ENCODE peak calls at places on chromosomes 16 and 17, in seven cellular contexts. One of them, this sample, is unnamed. For H3K9me3, the result is how much of the 10 kb centered on the place peaks cover.

GRCh38 chr16:79751785-79752184 is 151.2 kb upstream of the MAF start:
- DNase-seq in adrenal gland: peak
- DNase-seq in heart right ventricle: no peak
- DNase-seq in naive thymus-derived CD4-positive, alpha-beta T cell: no peak
- DNase-seq in left lung: no peak
- DNase-seq in prostate gland: peak
- DNase-seq in adipocyte: no peak
- DNase-seq in this sample: peak

GRCh38 chr17:20127660-20128413 is 118.7 kb downstream of the SPECC1 start:
- DNase-seq in heart right ventricle: no peak
- DNase-seq in left lung: no peak
- DNase-seq in adrenal gland: no peak
- DNase-seq in prostate gland: no peak
- DNase-seq in adipocyte: peak
- DNase-seq in naive thymus-derived CD4-positive, alpha-beta T cell: no peak
- DNase-seq in this sample: no peak

GRCh38 chr17:51860934-51861561 is 297.5 kb downstream of the CA10 start:
- DNase-seq in heart right ventricle: no peak
- DNase-seq in left lung: no peak
- DNase-seq in adipocyte: no peak
- DNase-seq in adrenal gland: peak
- DNase-seq in naive thymus-derived CD4-positive, alpha-beta T cell: no peak
- DNase-seq in prostate gland: peak
- DNase-seq in this sample: peak

GRCh38 chr17:62892870-62893338 is 73.1 kb upstream of the TANC2 start:
- DNase-seq in naive thymus-derived CD4-positive, alpha-beta T cell: no peak
- DNase-seq in left lung: no peak
- DNase-seq in adrenal gland: peak
- DNase-seq in prostate gland: peak
- DNase-seq in heart right ventricle: no peak
- DNase-seq in adipocyte: peak
- DNase-seq in this sample: peak

GRCh38 chr16:81832801-81833547 is 53.9 kb downstream of the PLCG2 start:
- DNase-seq in adrenal gland: no peak
- DNase-seq in adipocyte: no peak
- DNase-seq in prostate gland: no peak
- DNase-seq in naive thymus-derived CD4-positive, alpha-beta T cell: no peak
- DNase-seq in heart right ventricle: no peak
- DNase-seq in left lung: no peak
- DNase-seq in this sample: no peak

GRCh38 chr17:5706835-5707234 is 122.5 kb upstream of the NLRP1 start:
- DNase-seq in adrenal gland: peak
- DNase-seq in prostate gland: peak
- DNase-seq in heart right ventricle: peak
- DNase-seq in left lung: no peak
- DNase-seq in naive thymus-derived CD4-positive, alpha-beta T cell: peak
- DNase-seq in adipocyte: peak
- DNase-seq in this sample: peak

GRCh38 chr16:29815032-29815721 is 775 bp upstream of the PAGR1 start:
- DNase-seq in heart right ventricle: no peak
- DNase-seq in left lung: no peak
- DNase-seq in naive thymus-derived CD4-positive, alpha-beta T cell: no peak
- DNase-seq in adrenal gland: peak
- DNase-seq in adipocyte: no peak
- DNase-seq in prostate gland: no peak
- DNase-seq in this sample: peak

GRCh38 chr16:3959148-3959547 is 78.6 kb upstream of the CREBBP start:
- DNase-seq in prostate gland: no peak
- DNase-seq in heart right ventricle: no peak
- DNase-seq in naive thymus-derived CD4-positive, alpha-beta T cell: no peak
- DNase-seq in left lung: no peak
- DNase-seq in adipocyte: peak
- DNase-seq in adrenal gland: peak
- DNase-seq in this sample: peak

GRCh38 chr16:4306439-4307214 is 9.2 kb upstream of the GLIS2 start:
- DNase-seq in left lung: peak
- DNase-seq in prostate gland: no peak
- DNase-seq in adipocyte: no peak
- DNase-seq in naive thymus-derived CD4-positive, alpha-beta T cell: peak
- DNase-seq in adrenal gland: no peak
- DNase-seq in heart right ventricle: no peak
- DNase-seq in this sample: no peak

GRCh38 chr17:72997559-72997958 is 94.9 kb downstream of the SLC39A11 start:
- DNase-seq in left lung: no peak
- DNase-seq in adipocyte: no peak
- DNase-seq in prostate gland: no peak
- DNase-seq in adrenal gland: peak
- DNase-seq in heart right ventricle: no peak
- DNase-seq in naive thymus-derived CD4-positive, alpha-beta T cell: no peak
- DNase-seq in this sample: no peak

GRCh38 chr16:81787659-81788058 is 8.6 kb downstream of the PLCG2 start:
- DNase-seq in adipocyte: no peak
- DNase-seq in adrenal gland: no peak
- DNase-seq in naive thymus-derived CD4-positive, alpha-beta T cell: no peak
- DNase-seq in prostate gland: no peak
- DNase-seq in left lung: no peak
- DNase-seq in heart right ventricle: no peak
- DNase-seq in this sample: no peak

GRCh38 chr17:57672971-57673370 is 72.1 kb downstream of the CCDC182 start:
- DNase-seq in left lung: no peak
- DNase-seq in prostate gland: no peak
- DNase-seq in heart right ventricle: no peak
- DNase-seq in adipocyte: no peak
- DNase-seq in naive thymus-derived CD4-positive, alpha-beta T cell: no peak
- DNase-seq in adrenal gland: peak
- DNase-seq in this sample: no peak

GRCh38 chr16:77877712-77878111 is 89.3 kb downstream of the VAT1L start:
- DNase-seq in adipocyte: no peak
- DNase-seq in left lung: no peak
- DNase-seq in prostate gland: no peak
- DNase-seq in heart right ventricle: no peak
- DNase-seq in naive thymus-derived CD4-positive, alpha-beta T cell: no peak
- DNase-seq in adrenal gland: no peak
- DNase-seq in this sample: no peak

GRCh38 chr17:20206591-20206990 is 197.4 kb downstream of the SPECC1 start:
- DNase-seq in heart right ventricle: no peak
- DNase-seq in adipocyte: peak
- DNase-seq in prostate gland: no peak
- DNase-seq in naive thymus-derived CD4-positive, alpha-beta T cell: no peak
- DNase-seq in left lung: no peak
- DNase-seq in adrenal gland: no peak
- DNase-seq in this sample: peak

GRCh38 chr16:56869513-56870270 is 4.7 kb downstream of the SLC12A3 start:
- DNase-seq in naive thymus-derived CD4-positive, alpha-beta T cell: no peak
- DNase-seq in heart right ventricle: no peak
- DNase-seq in left lung: no peak
- DNase-seq in prostate gland: no peak
- DNase-seq in adipocyte: no peak
- DNase-seq in adrenal gland: no peak
- DNase-seq in this sample: peak

GRCh38 chr17:77210946-77211541 is 70.3 kb downstream of the SEC14L1 start:
- DNase-seq in left lung: no peak
- DNase-seq in adrenal gland: no peak
- DNase-seq in naive thymus-derived CD4-positive, alpha-beta T cell: no peak
- DNase-seq in prostate gland: no peak
- DNase-seq in adipocyte: no peak
- DNase-seq in heart right ventricle: no peak
- DNase-seq in this sample: no peak

GRCh38 chr16:2777231-2777902 is at the start of gene ELOB:
- DNase-seq in naive thymus-derived CD4-positive, alpha-beta T cell: peak
- DNase-seq in heart right ventricle: peak
- DNase-seq in adipocyte: peak
- DNase-seq in left lung: peak
- DNase-seq in prostate gland: peak
- DNase-seq in adrenal gland: peak
- DNase-seq in this sample: peak

GRCh38 chr16:54493076-54493475 is 206.5 kb upstream of the IRX3 start:
- DNase-seq in heart right ventricle: no peak
- DNase-seq in adrenal gland: no peak
- DNase-seq in adipocyte: peak
- DNase-seq in left lung: no peak
- DNase-seq in naive thymus-derived CD4-positive, alpha-beta T cell: no peak
- DNase-seq in prostate gland: no peak
- DNase-seq in this sample: peak

GRCh38 chr17:35345926-35346771 is 27.3 kb downstream of the SLFN11 start:
- DNase-seq in heart right ventricle: peak
- DNase-seq in naive thymus-derived CD4-positive, alpha-beta T cell: peak
- DNase-seq in adrenal gland: peak
- DNase-seq in adipocyte: peak
- DNase-seq in left lung: peak
- DNase-seq in prostate gland: peak
- DNase-seq in this sample: peak

GRCh38 chr16:74296120-74296464 is 522 bp upstream of the PSMD7 start:
- DNase-seq in adrenal gland: no peak
- DNase-seq in heart right ventricle: no peak
- DNase-seq in prostate gland: no peak
- DNase-seq in left lung: no peak
- DNase-seq in adipocyte: no peak
- DNase-seq in naive thymus-derived CD4-positive, alpha-beta T cell: no peak
- DNase-seq in this sample: no peak

GRCh38 chr17:78939615-78940014 is 14.4 kb upstream of the TIMP2 start:
- DNase-seq in heart right ventricle: no peak
- DNase-seq in prostate gland: no peak
- DNase-seq in adipocyte: peak
- DNase-seq in left lung: no peak
- DNase-seq in adrenal gland: no peak
- DNase-seq in naive thymus-derived CD4-positive, alpha-beta T cell: no peak
- DNase-seq in this sample: peak

GRCh38 chr17:57989011-57989345 is 924 bp upstream of the VEZF1 start:
- DNase-seq in heart right ventricle: no peak
- DNase-seq in prostate gland: no peak
- DNase-seq in left lung: no peak
- DNase-seq in adipocyte: peak
- DNase-seq in naive thymus-derived CD4-positive, alpha-beta T cell: no peak
- DNase-seq in adrenal gland: peak
- DNase-seq in this sample: no peak

GRCh38 chr16:22664132-22664531 is 149.8 kb upstream of the HS3ST2 start:
- DNase-seq in adipocyte: no peak
- DNase-seq in naive thymus-derived CD4-positive, alpha-beta T cell: no peak
- DNase-seq in prostate gland: no peak
- DNase-seq in heart right ventricle: no peak
- DNase-seq in left lung: no peak
- DNase-seq in adrenal gland: no peak
- DNase-seq in this sample: no peak

GRCh38 chr17:19238167-19238505 is 970 bp downstream of the EPN2 start:
- DNase-seq in adrenal gland: peak
- DNase-seq in prostate gland: peak
- DNase-seq in adipocyte: peak
- DNase-seq in heart right ventricle: peak
- DNase-seq in left lung: peak
- DNase-seq in naive thymus-derived CD4-positive, alpha-beta T cell: no peak
- DNase-seq in this sample: peak

GRCh38 chr17:42819939-42820535 is 4.0 kb downstream of the BECN1 start:
- DNase-seq in heart right ventricle: peak
- DNase-seq in naive thymus-derived CD4-positive, alpha-beta T cell: peak
- DNase-seq in prostate gland: no peak
- DNase-seq in adipocyte: peak
- DNase-seq in left lung: no peak
- DNase-seq in adrenal gland: peak
- DNase-seq in this sample: peak

DNA sequence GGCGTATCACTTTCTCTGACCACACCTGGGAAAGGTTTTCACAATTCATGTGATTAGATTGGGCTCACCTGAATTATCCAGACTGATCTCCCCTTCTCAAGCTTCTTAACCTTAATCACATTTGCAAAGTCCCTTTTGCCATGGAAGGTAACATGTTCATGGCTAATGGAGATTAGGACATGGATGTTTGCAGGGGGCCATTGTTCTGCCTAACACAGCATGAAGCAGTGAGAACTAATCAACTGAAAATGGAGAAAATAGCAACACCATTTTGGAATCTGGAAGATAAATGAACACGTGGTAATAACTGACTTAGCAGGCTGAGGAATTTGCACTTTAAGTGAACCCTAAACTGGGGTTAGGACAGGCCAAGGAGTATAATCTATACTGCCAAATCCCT is 25.0 kb upstream of the SBK1 start:
- DNase-seq in left lung: no peak
- DNase-seq in adrenal gland: no peak
- DNase-seq in prostate gland: no peak
- DNase-seq in heart right ventricle: no peak
- DNase-seq in naive thymus-derived CD4-positive, alpha-beta T cell: no peak
- DNase-seq in adipocyte: no peak
- DNase-seq in this sample: no peak
- H3K9me3 ChIP-seq in left lung: under half
- H3K9me3 ChIP-seq in adrenal gland: under half
- H3K9me3 ChIP-seq in prostate gland: under half
- H3K9me3 ChIP-seq in heart right ventricle: under half
- H3K9me3 ChIP-seq in naive thymus-derived CD4-positive, alpha-beta T cell: under half
- H3K9me3 ChIP-seq in adipocyte: under half
- H3K9me3 ChIP-seq in this sample: under half

GRCh38 chr16:8146613-8147012 is 443.7 kb downstream of the TMEM114 start:
- DNase-seq in adrenal gland: no peak
- DNase-seq in left lung: no peak
- DNase-seq in heart right ventricle: no peak
- DNase-seq in prostate gland: no peak
- DNase-seq in naive thymus-derived CD4-positive, alpha-beta T cell: no peak
- DNase-seq in adipocyte: no peak
- DNase-seq in this sample: no peak
- H3K9me3 ChIP-seq in adrenal gland: under half
- H3K9me3 ChIP-seq in left lung: under half
- H3K9me3 ChIP-seq in heart right ventricle: under half
- H3K9me3 ChIP-seq in prostate gland: under half
- H3K9me3 ChIP-seq in naive thymus-derived CD4-positive, alpha-beta T cell: under half
- H3K9me3 ChIP-seq in adipocyte: under half
- H3K9me3 ChIP-seq in this sample: under half

DNA sequence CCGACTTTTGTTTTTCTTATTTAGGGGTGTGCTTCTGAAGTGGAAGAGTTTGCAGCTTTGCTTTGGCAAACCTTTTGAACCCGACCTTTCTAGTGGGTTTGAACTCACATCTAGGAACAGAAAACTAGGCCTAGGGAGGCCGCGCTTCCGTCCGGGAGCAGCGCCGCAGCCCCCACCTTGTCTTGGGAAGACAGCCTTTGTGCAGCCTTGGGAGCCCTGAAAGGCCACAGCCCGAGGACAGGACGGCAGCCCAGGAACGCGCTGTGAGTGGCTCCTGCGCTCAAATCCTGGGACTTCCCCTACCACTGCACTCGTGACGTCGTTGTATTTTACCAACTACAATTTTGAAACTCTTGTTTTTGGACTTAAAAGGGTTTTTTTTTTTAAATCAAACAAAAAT is 53.7 kb upstream of the ZNF267 start:
- DNase-seq in heart right ventricle: no peak
- DNase-seq in adrenal gland: no peak
- DNase-seq in naive thymus-derived CD4-positive, alpha-beta T cell: no peak
- DNase-seq in adipocyte: no peak
- DNase-seq in prostate gland: no peak
- DNase-seq in left lung: no peak
- DNase-seq in this sample: no peak
- H3K9me3 ChIP-seq in heart right ventricle: under half
- H3K9me3 ChIP-seq in adrenal gland: under half
- H3K9me3 ChIP-seq in naive thymus-derived CD4-positive, alpha-beta T cell: under half
- H3K9me3 ChIP-seq in adipocyte: under half
- H3K9me3 ChIP-seq in prostate gland: under half
- H3K9me3 ChIP-seq in left lung: under half
- H3K9me3 ChIP-seq in this sample: under half

DNA sequence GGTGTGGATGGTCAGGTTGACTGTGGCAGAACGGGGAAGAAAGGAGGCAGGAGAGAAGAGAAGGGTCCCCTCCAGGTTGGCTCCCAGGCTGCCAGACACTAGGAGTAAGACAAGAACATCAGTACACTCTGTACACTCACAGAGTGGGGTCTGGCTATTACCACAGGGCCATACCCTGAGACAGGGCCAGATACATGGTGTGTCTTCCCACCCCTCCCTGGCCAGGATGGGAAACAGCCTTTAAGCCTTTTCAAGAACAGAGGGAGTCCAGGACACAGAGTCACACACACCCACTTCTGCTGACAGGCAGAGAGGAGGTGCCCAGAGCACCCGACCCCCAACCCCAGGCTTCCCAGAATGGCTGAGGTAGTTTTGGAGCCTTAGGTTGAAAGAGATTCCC is 99.4 kb downstream of the LITAF start:
- DNase-seq in adrenal gland: no peak
- DNase-seq in naive thymus-derived CD4-positive, alpha-beta T cell: no peak
- DNase-seq in prostate gland: no peak
- DNase-seq in adipocyte: no peak
- DNase-seq in left lung: no peak
- DNase-seq in heart right ventricle: no peak
- DNase-seq in this sample: no peak
- H3K9me3 ChIP-seq in adrenal gland: under half
- H3K9me3 ChIP-seq in naive thymus-derived CD4-positive, alpha-beta T cell: under half
- H3K9me3 ChIP-seq in prostate gland: under half
- H3K9me3 ChIP-seq in adipocyte: under half
- H3K9me3 ChIP-seq in left lung: under half
- H3K9me3 ChIP-seq in heart right ventricle: under half
- H3K9me3 ChIP-seq in this sample: under half

This sample was measured in MG63.